ENCODE peak calls at places on chromosomes 6 and 20, in five cellular contexts. B, N, P, Y and K are unnamed samples.

GRCh38 chr6:37674161-37674560 is 23.5 kb downstream of the MDGA1 start:
- DNase-seq in B (no peak), N (no peak), P (no peak), Y (no peak), K (peak; percentile 32)

GRCh38 chr20:57662028-57662312 is 41.7 kb upstream of the ZBP1 start:
- DNase-seq in B (no peak), N (peak; percentile 11), P (no peak), Y (no peak), K (no peak)

GRCh38 chr20:35887393-35888064 is 66.8 kb downstream of the SCAND1 start:
- DNase-seq in B (no peak), N (no peak), P (no peak), Y (no peak), K (no peak)

GRCh38 chr20:22630698-22631097 is 46.3 kb upstream of the FOXA2 start:
- DNase-seq in B (no peak), N (no peak), P (no peak), Y (no peak), K (no peak)

GRCh38 chr20:38034961-38035360 is 1.4 kb downstream of the RPRD1B start:
- DNase-seq in B (no peak), N (no peak), P (no peak), Y (no peak), K (no peak)

GRCh38 chr20:58713801-58714339 is 21.3 kb downstream of the NPEPL1 start:
- DNase-seq in B (peak; percentile 18), N (peak; percentile 27), P (peak; percentile 38), Y (no peak), K (peak; percentile 5)

GRCh38 chr6:16929814-16930213 is 168.6 kb upstream of the ATXN1 start:
- DNase-seq in B (no peak), N (no peak), P (no peak), Y (no peak), K (no peak)

GRCh38 chr6:43088654-43089056 is 12.5 kb downstream of the PTK7 start:
- DNase-seq in B (no peak), N (no peak), P (no peak), Y (no peak), K (no peak)

GRCh38 chr6:69690986-69691385 is 105.8 kb downstream of the LMBRD1 start:
- DNase-seq in B (no peak), N (no peak), P (no peak), Y (no peak), K (no peak)

GRCh38 chr6:7411328-7411727 is 21.7 kb downstream of the RIOK1 start:
- DNase-seq in B (no peak), N (no peak), P (no peak), Y (no peak), K (no peak)

GRCh38 chr20:9458075-9458818 is 56.1 kb upstream of the LAMP5 start:
- DNase-seq in B (peak; percentile 58), N (no peak), P (no peak), Y (no peak), K (peak; percentile 45)

GRCh38 chr6:2171728-2172127 is 73.7 kb downstream of the GMDS start:
- DNase-seq in B (no peak), N (no peak), P (no peak), Y (no peak), K (no peak)

GRCh38 chr6:131807644-131808459 is at the start of gene ENPP1:
- DNase-seq in B (peak; percentile 76), N (peak; percentile 46), P (peak; percentile 92), Y (peak; percentile 21), K (peak; percentile 45)

GRCh38 chr6:27679308-27679967 is 206.5 kb upstream of the ZNF184 start:
- DNase-seq in B (no peak), N (no peak), P (no peak), Y (no peak), K (no peak)

GRCh38 chr6:107045733-107046312 is 17.8 kb downstream of the MTRES1 start:
- DNase-seq in B (no peak), N (no peak), P (no peak), Y (no peak), K (no peak)

GRCh38 chr6:11606287-11606686 is 68.7 kb downstream of the TMEM170B start:
- DNase-seq in B (no peak), N (no peak), P (peak; percentile 72), Y (no peak), K (no peak)

GRCh38 chr20:34029415-34029814 is 35.7 kb downstream of the RALY start:
- DNase-seq in B (no peak), N (no peak), P (no peak), Y (no peak), K (no peak)

GRCh38 chr20:34037767-34038166 is 44.1 kb downstream of the RALY start:
- DNase-seq in B (no peak), N (no peak), P (peak; percentile 84), Y (no peak), K (no peak)

GRCh38 chr20:34037121-34037520 is 43.4 kb downstream of the RALY start:
- DNase-seq in B (no peak), N (no peak), P (peak; percentile 66), Y (peak; percentile 7), K (no peak)

GRCh38 chr20:34030453-34030852 is 36.7 kb downstream of the RALY start:
- DNase-seq in B (no peak), N (no peak), P (no peak), Y (no peak), K (peak; percentile 4)

GRCh38 chr20:34033903-34034302 is 40.2 kb downstream of the RALY start:
- DNase-seq in B (no peak), N (no peak), P (no peak), Y (no peak), K (no peak)
- H3K4me1 ChIP-seq in B (peaks cover 3% of the 10 kb centered on the region), N (peaks cover 13% of the 10 kb centered on the region), P (peaks cover 15% of the 10 kb centered on the region), Y (peaks cover 28% of the 10 kb centered on the region), K (peaks cover 2% of the 10 kb centered on the region)

GRCh38 chr6:167512926-167513325 is 188.0 kb downstream of the TTLL2 start:
- DNase-seq in B (no peak), N (no peak), P (no peak), Y (no peak), K (no peak)
- H3K4me1 ChIP-seq in B (no peaks in the 10 kb centered on the region), N (no peaks in the 10 kb centered on the region), P (no peaks in the 10 kb centered on the region), Y (no peaks in the 10 kb centered on the region), K (no peaks in the 10 kb centered on the region)

GRCh38 chr6:24906314-24906713 is 29.4 kb downstream of the RIPOR2 start:
- DNase-seq in B (no peak), N (no peak), P (no peak), Y (no peak), K (no peak)
- H3K4me1 ChIP-seq in B (peaks cover 2% of the 10 kb centered on the region), N (no peaks in the 10 kb centered on the region), P (peaks cover 2% of the 10 kb centered on the region), Y (peaks cover 85% of the 10 kb centered on the region), K (peaks cover 17% of the 10 kb centered on the region)

GRCh38 chr6:93105017-93105416 is 314.3 kb downstream of the EPHA7 start:
- DNase-seq in B (no peak), N (no peak), P (no peak), Y (no peak), K (peak; percentile 94)

GRCh38 chr6:93104195-93104817 is 315.1 kb downstream of the EPHA7 start:
- DNase-seq in B (no peak), N (no peak), P (no peak), Y (no peak), K (peak; percentile 73)
- H3K4me1 ChIP-seq in B (no peaks in the 10 kb centered on the region), N (no peaks in the 10 kb centered on the region), P (no peaks in the 10 kb centered on the region), Y (no peaks in the 10 kb centered on the region), K (peaks cover 24% of the 10 kb centered on the region)